ENCODE peak calls at places on chromosome 9, in ten cellular contexts. J is GM13977; Q is CD4-positive, alpha-beta T cell; C is GM23338; P is transverse colon; X is IMR-90; M is choroid plexus epithelial cell; W is A549; D is left lung; Y is prostate gland. K is an unnamed sample.

GRCh38 chr9:73596321-73596720 is 444.7 kb downstream of the ANXA1 start:
- DNase-seq in J (no peak), Q (no peak), C (no peak), P (no peak), X (no peak), M (no peak), W (no peak), D (no peak), Y (no peak), K (no peak)

GRCh38 chr9:18236336-18236735 is 237.6 kb upstream of the ADAMTSL1 start:
- DNase-seq in J (no peak), Q (no peak), C (no peak), P (no peak), X (no peak), M (no peak), W (no peak), D (no peak), Y (no peak), K (no peak)

GRCh38 chr9:129640871-129641750 is 840 bp downstream of the ASB6 start:
- DNase-seq in J (no peak), Q (no peak), C (no peak), P (no peak), X (no peak), M (no peak), W (no peak), D (peak; percentile 59), Y (no peak), K (no peak)

GRCh38 chr9:35828716-35829083 is at the start of gene FAM221B:
- DNase-seq in J (peak; percentile 29), Q (peak; percentile 11), C (peak; percentile 93), P (peak; percentile 48), X (no peak), M (no peak), W (no peak), D (peak; percentile 82), Y (no peak), K (peak; percentile 75)

GRCh38 chr9:81755721-81756120 is 66.4 kb upstream of the TLE1 start:
- DNase-seq in J (no peak), Q (no peak), C (no peak), P (no peak), X (no peak), M (no peak), W (no peak), D (no peak), Y (no peak), K (no peak)

GRCh38 chr9:98804083-98804482 is 3.4 kb upstream of the GALNT12 start:
- DNase-seq in J (no peak), Q (no peak), C (no peak), P (no peak), X (no peak), M (no peak), W (no peak), D (no peak), Y (no peak), K (no peak)

GRCh38 chr9:74132986-74133385 is 364.1 kb upstream of the RORB start:
- DNase-seq in J (no peak), Q (no peak), C (peak; percentile 41), P (no peak), X (no peak), M (no peak), W (no peak), D (peak; percentile 29), Y (no peak), K (peak; percentile 4)

GRCh38 chr9:3875371-3876132 is 349.8 kb upstream of the RFX3 start:
- DNase-seq in J (no peak), Q (no peak), C (no peak), P (no peak), X (peak; percentile 95), M (peak; percentile 81), W (peak; percentile 87), D (no peak), Y (no peak), K (no peak)

GRCh38 chr9:20640331-20641187 is 18.3 kb upstream of the MLLT3 start:
- DNase-seq in J (peak; percentile 51), Q (peak; percentile 79), C (no peak), P (peak; percentile 80), X (peak; percentile 25), M (peak; percentile 53), W (no peak), D (no peak), Y (peak; percentile 37), K (no peak)

GRCh38 chr9:98330831-98331230 is 75.4 kb upstream of the TBC1D2 start:
- DNase-seq in J (no peak), Q (no peak), C (no peak), P (no peak), X (peak; percentile 97), M (peak; percentile 74), W (no peak), D (no peak), Y (no peak), K (no peak)

GRCh38 chr9:18424132-18424531 is 49.8 kb upstream of the ADAMTSL1 start:
- DNase-seq in J (no peak), Q (no peak), C (no peak), P (no peak), X (peak; percentile 15), M (peak; percentile 66), W (no peak), D (no peak), Y (no peak), K (no peak)

GRCh38 chr9:119974026-119974425 is 604.8 kb upstream of the BRINP1 start:
- DNase-seq in J (no peak), Q (no peak), C (no peak), P (no peak), X (no peak), M (no peak), W (no peak), D (no peak), Y (peak; percentile 61), K (no peak)

GRCh38 chr9:135992486-135993408 is 31.6 kb upstream of the UBAC1 start:
- DNase-seq in J (peak; percentile 72), Q (peak; percentile 35), C (peak; percentile 79), P (peak; percentile 80), X (peak; percentile 84), M (peak; percentile 86), W (peak; percentile 70), D (peak; percentile 93), Y (peak; percentile 66), K (peak; percentile 83)

GRCh38 chr9:95313010-95313498 is 4.5 kb downstream of the FANCC start:
- DNase-seq in J (no peak), Q (no peak), C (peak; percentile 92), P (peak; percentile 83), X (peak; percentile 55), M (peak; percentile 62), W (peak; percentile 92), D (peak; percentile 90), Y (peak; percentile 69), K (peak; percentile 65)

GRCh38 chr9:120522032-120522431 is 57.9 kb downstream of the CDK5RAP2 start:
- DNase-seq in J (no peak), Q (no peak), C (no peak), P (no peak), X (no peak), M (no peak), W (no peak), D (no peak), Y (no peak), K (no peak)

GRCh38 chr9:110599468-110599867 is 19.9 kb upstream of the SVEP1 start:
- DNase-seq in J (no peak), Q (no peak), C (peak; percentile 28), P (no peak), X (peak; percentile 50), M (peak; percentile 90), W (no peak), D (no peak), Y (no peak), K (no peak)

GRCh38 chr9:93230185-93230584 is 46.2 kb downstream of the WNK2 start:
- DNase-seq in J (no peak), Q (no peak), C (no peak), P (no peak), X (no peak), M (no peak), W (no peak), D (peak; percentile 49), Y (no peak), K (no peak)

GRCh38 chr9:35852267-35852815 is 17.9 kb downstream of the OR13J1 start:
- DNase-seq in J (no peak), Q (no peak), C (no peak), P (no peak), X (no peak), M (no peak), W (no peak), D (no peak), Y (no peak), K (no peak)

DNA sequence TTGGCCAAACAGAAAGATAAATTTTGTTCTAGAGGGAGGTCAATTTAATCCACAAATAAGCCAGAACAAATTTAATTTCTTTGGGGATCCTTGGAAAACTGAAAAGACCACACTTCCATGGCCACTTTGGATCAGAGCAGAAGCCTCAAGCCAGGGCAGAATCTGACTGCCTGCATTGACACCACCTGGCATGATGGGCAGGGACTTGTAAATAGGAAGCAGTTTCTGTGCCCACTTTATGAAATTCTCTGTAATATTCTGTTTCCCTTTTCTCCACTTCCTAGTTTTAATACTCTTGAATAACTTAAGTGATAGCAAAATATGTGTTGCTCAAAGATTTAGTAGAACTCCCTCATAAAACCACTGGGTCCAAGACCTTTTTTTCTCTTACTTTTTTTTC is 6.7 kb upstream of the TMEM252 start:
- DNase-seq in J (no peak), Q (no peak), C (no peak), P (no peak), X (no peak), M (no peak), W (no peak), D (no peak), Y (no peak), K (no peak)
- TF ChIP-seq CTCF in J (no peak), Q (no peak), C (no peak), P (no peak), X (no peak), M (no peak), W (no peak), D (no peak), Y (no peak), K (no peak)

GRCh38 chr9:7536310-7536939 is 263.2 kb downstream of the DMAC1 start:
- DNase-seq in J (peak; percentile 26), Q (no peak), C (peak; percentile 87), P (peak; percentile 57), X (peak; percentile 56), M (peak; percentile 74), W (peak; percentile 54), D (no peak), Y (peak; percentile 33), K (peak; percentile 40)
- TF ChIP-seq CTCF in J (peak; percentile 74), Q (peak; percentile 41), C (peak; percentile 98), P (peak; percentile 60), X (peak; percentile 53), M (peak; percentile 80), W (peak; percentile 62), D (peak; percentile 60), Y (peak; percentile 51), K (peak; percentile 62)

DNA sequence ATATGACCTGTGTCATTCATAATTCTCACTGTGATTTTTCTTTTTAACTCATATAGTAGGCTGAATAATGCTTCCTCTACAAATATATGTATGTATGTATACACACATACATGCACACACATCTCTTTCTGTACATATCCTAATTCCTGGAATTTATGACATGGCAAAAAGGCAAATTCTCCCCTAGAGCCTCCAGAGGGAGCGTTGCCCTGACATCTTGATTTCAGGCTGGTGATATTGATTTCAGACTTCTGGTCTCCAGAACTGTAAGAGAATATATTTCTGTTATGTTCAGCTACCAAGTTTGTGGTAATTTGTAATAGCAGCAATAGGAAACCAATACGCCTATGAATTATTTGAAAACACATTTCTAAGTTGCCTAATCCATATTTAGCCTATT is 166.6 kb upstream of the GAS1 start:
- DNase-seq in J (no peak), Q (no peak), C (no peak), P (no peak), X (no peak), M (no peak), W (no peak), D (no peak), Y (no peak), K (no peak)
- TF ChIP-seq CTCF in J (no peak), Q (no peak), C (peak; percentile 34), P (no peak), X (no peak), M (peak; percentile 37), W (no peak), D (no peak), Y (no peak), K (no peak)

GRCh38 chr9:126932871-126933321 is 18.3 kb downstream of the RALGPS1 start:
- DNase-seq in J (no peak), Q (no peak), C (peak; percentile 60), P (no peak), X (no peak), M (no peak), W (no peak), D (no peak), Y (no peak), K (no peak)
- TF ChIP-seq CTCF in J (no peak), Q (no peak), C (peak; percentile 48), P (no peak), X (no peak), M (no peak), W (no peak), D (no peak), Y (no peak), K (no peak)